ENCODE peak calls at places on chromosomes 1 and 21, in four cellular contexts. Z is neural progenitor cell, U is hepatocyte, G is esophagus muscularis mucosa. D is an unnamed sample.

GRCh38 chr1:183872406-183872805 is 67.5 kb downstream of the RGL1 start:
- DNase-seq in Z (no peak), U (no peak), G (no peak), D (no peak)

GRCh38 chr1:2583331-2583791 is 3.2 kb upstream of the PRXL2B start:
- DNase-seq in Z (no peak), U (peak), G (no peak), D (no peak)

GRCh38 chr1:52636701-52637695 is 4.0 kb downstream of the SHISAL2A start:
- DNase-seq in Z (peak), U (no peak), G (no peak), D (peak)

GRCh38 chr1:117883620-117884019 is 45.8 kb downstream of the GDAP2 start:
- DNase-seq in Z (no peak), U (no peak), G (no peak), D (no peak)

GRCh38 chr1:17314491-17314971 is 6.5 kb downstream of the PADI4 start:
- DNase-seq in Z (no peak), U (no peak), G (no peak), D (no peak)

GRCh38 chr1:234486858-234487830 is 8.2 kb upstream of the TARBP1 start:
- DNase-seq in Z (no peak), U (peak), G (no peak), D (no peak)

GRCh38 chr1:193799948-193800690 is 613.7 kb upstream of the B3GALT2 start:
- DNase-seq in Z (no peak), U (no peak), G (no peak), D (no peak)

GRCh38 chr1:108595510-108595909 is 35.6 kb downstream of the EEIG2 start:
- DNase-seq in Z (no peak), U (peak), G (no peak), D (no peak)

GRCh38 chr1:209621329-209621728 is 30.9 kb downstream of the LAMB3 start:
- DNase-seq in Z (no peak), U (no peak), G (no peak), D (no peak)

GRCh38 chr21:27275294-27275927 is 308.5 kb upstream of the ADAMTS5 start:
- DNase-seq in Z (no peak), U (peak), G (no peak), D (no peak)

GRCh38 chr1:211825990-211826389 is 4.6 kb downstream of the LPGAT1 start:
- DNase-seq in Z (no peak), U (no peak), G (no peak), D (no peak)

GRCh38 chr1:5960336-5960735 is 31.9 kb downstream of the NPHP4 start:
- DNase-seq in Z (no peak), U (no peak), G (no peak), D (peak)

GRCh38 chr1:224203243-224204016 is 20.4 kb downstream of the DEGS1 start:
- DNase-seq in Z (peak), U (no peak), G (no peak), D (peak)

GRCh38 chr1:107803579-107803978 is 161.4 kb downstream of the VAV3 start:
- DNase-seq in Z (no peak), U (no peak), G (no peak), D (no peak)

GRCh38 chr1:63665824-63666223 is 72.6 kb downstream of the PGM1 start:
- DNase-seq in Z (peak), U (no peak), G (no peak), D (no peak)

GRCh38 chr1:67162954-67163353 is 3.3 kb upstream of the IL23R start:
- DNase-seq in Z (no peak), U (peak), G (no peak), D (no peak)

GRCh38 chr1:41492341-41492848 is 7.9 kb upstream of the EDN2 start:
- DNase-seq in Z (peak), U (no peak), G (no peak), D (peak)
- TF ChIP-seq CTCF in Z (peak), U (peak), G (no peak), D (no peak)

DNA sequence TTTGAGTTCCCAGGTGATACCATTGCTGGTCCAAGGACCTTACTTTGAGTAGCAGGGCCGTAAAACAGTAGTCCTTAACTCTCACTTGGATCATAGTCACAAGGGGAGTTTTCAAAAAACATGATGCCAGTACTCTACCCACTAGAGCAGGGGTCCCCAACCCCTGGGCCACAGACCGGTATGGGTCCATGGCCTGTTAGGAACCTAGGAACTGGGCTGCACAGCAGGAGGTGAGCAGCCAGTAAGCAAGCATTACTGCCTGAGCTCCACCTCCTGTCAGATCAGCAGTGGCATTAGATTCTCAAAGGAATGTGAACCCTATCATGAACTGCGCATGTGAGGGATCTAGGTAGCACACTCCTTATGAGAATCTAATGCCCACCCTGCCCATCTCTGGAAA is 39.7 kb upstream of the KCNQ4 start:
- DNase-seq in Z (no peak), U (no peak), G (no peak), D (no peak)
- H3K27ac ChIP-seq in Z (no peak), U (no peak), G (peak), D (no peak)

GRCh38 chr21:46455575-46456385 is 2.9 kb upstream of the DIP2A start:
- DNase-seq in Z (no peak), U (no peak), G (no peak), D (no peak)
- H3K4me3 ChIP-seq in Z (no peak), U (no peak), G (no peak), D (no peak)

GRCh38 chr1:227903061-227903521 is 44.6 kb downstream of the WNT9A start:
- DNase-seq in Z (no peak), U (no peak), G (no peak), D (no peak)

GRCh38 chr1:227902641-227902990 is 45.1 kb downstream of the WNT9A start:
- DNase-seq in Z (no peak), U (no peak), G (no peak), D (no peak)

GRCh38 chr1:227900571-227901051 is 47.1 kb downstream of the WNT9A start:
- DNase-seq in Z (no peak), U (no peak), G (no peak), D (peak)

GRCh38 chr1:227901239-227901905 is 46.4 kb downstream of the WNT9A start:
- DNase-seq in Z (no peak), U (no peak), G (no peak), D (no peak)

GRCh38 chr1:227901906-227902640 is 45.7 kb downstream of the WNT9A start:
- DNase-seq in Z (peak), U (no peak), G (no peak), D (no peak)
- TF ChIP-seq CTCF in Z (peak), U (no peak), G (no peak), D (no peak)

GRCh38 chr1:205951746-205952145 is 8.5 kb upstream of the SLC26A9 start:
- DNase-seq in Z (no peak), U (no peak), G (no peak), D (no peak)
- H3K27ac ChIP-seq in Z (no peak), U (no peak), G (no peak), D (no peak)

GRCh38 chr1:110346690-110347089 is 7.5 kb downstream of the RBM15 start:
- DNase-seq in Z (peak), U (no peak), G (no peak), D (no peak)

GRCh38 chr1:110348771-110349170 is 9.6 kb downstream of the RBM15 start:
- DNase-seq in Z (no peak), U (no peak), G (no peak), D (no peak)

GRCh38 chr1:110347182-110347893 is 8.2 kb downstream of the RBM15 start:
- DNase-seq in Z (no peak), U (no peak), G (no peak), D (no peak)

GRCh38 chr1:110350360-110350759 is 11.2 kb downstream of the RBM15 start:
- DNase-seq in Z (no peak), U (no peak), G (no peak), D (no peak)

DNA sequence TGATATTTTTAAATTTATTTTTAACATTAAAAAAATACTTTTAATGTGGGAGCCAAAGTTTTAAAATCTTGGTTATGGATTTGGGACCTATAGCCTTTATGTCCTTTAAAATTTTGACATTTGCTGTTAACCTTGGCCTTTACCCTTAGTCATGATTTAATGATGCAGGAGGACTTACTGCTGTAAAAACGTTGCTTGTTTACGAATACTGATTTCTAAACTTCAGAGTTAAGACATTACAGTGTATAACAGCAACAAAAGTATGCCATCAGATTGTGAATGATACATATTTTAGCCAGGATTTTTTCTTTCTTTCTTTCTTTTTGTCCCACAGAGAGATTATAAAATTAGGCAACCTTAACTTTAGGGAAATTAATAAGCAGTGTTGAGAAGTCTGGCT is 8.9 kb downstream of the RBM15 start:
- DNase-seq in Z (no peak), U (no peak), G (no peak), D (no peak)
- H3K4me3 ChIP-seq in Z (peak), U (no peak), G (no peak), D (no peak)

GRCh38 chr1:167120899-167121298 is 27.0 kb downstream of the STYXL2 start:
- DNase-seq in Z (no peak), U (no peak), G (peak), D (no peak)
- TF ChIP-seq CTCF in Z (no peak), U (no peak), G (no peak), D (peak)

GRCh38 chr1:201379733-201380242 is 2.3 kb upstream of the TNNT2 start:
- DNase-seq in Z (no peak), U (no peak), G (no peak), D (no peak)
- H3K27ac ChIP-seq in Z (no peak), U (no peak), G (no peak), D (no peak)

D was measured in Peyer's patch.